ENCODE peak calls at places on chromosome 20, in five cellular contexts. D, E, B, Y and I are unnamed samples.

GRCh38 chr20:4060054-4060795 is 44.9 kb upstream of the RNF24 start:
- DNase-seq in Y (peak; percentile 75), D (no peak), B (no peak), E (no peak), I (no peak)

GRCh38 chr20:10322073-10323012 is 103.7 kb downstream of the SNAP25 start:
- DNase-seq in B (no peak), Y (no peak), E (no peak), D (no peak), I (no peak)

GRCh38 chr20:16599257-16599656 is 26.0 kb upstream of the KIF16B start:
- DNase-seq in Y (no peak), D (no peak), E (no peak), B (peak; percentile 4), I (no peak)

GRCh38 chr20:53609501-53610445 is 16.1 kb upstream of the ZNF217 start:
- DNase-seq in B (peak; percentile 62), D (no peak), E (peak; percentile 67), Y (peak; percentile 26), I (peak; percentile 58)

GRCh38 chr20:57335392-57335791 is 5.8 kb downstream of the SPO11 start:
- DNase-seq in B (no peak), E (no peak), Y (no peak), D (no peak), I (no peak)

GRCh38 chr20:46004813-46005505 is 3.7 kb upstream of the MMP9 start:
- DNase-seq in D (no peak), E (no peak), B (no peak), Y (peak; percentile 57), I (no peak)

GRCh38 chr20:53949319-53949839 is 121.0 kb downstream of the BCAS1 start:
- DNase-seq in Y (peak; percentile 61), D (no peak), B (peak; percentile 62), E (peak; percentile 69), I (peak; percentile 60)

GRCh38 chr20:10368702-10369041 is 65.3 kb downstream of the MKKS start:
- DNase-seq in Y (no peak), B (no peak), D (no peak), E (no peak), I (no peak)

GRCh38 chr20:41217422-41217821 is 80.1 kb downstream of the PLCG1 start:
- DNase-seq in D (no peak), E (no peak), B (no peak), Y (no peak), I (no peak)

GRCh38 chr20:36848078-36848660 is 27.8 kb upstream of the TLDC2 start:
- DNase-seq in D (no peak), Y (peak; percentile 73), E (no peak), B (no peak), I (no peak)

GRCh38 chr20:35004051-35004725 is 48.5 kb downstream of the MYH7B start:
- DNase-seq in D (no peak), E (no peak), Y (peak; percentile 15), B (no peak), I (no peak)

GRCh38 chr20:79565-79964 is 7.9 kb upstream of the DEFB125 start:
- DNase-seq in B (no peak), D (no peak), Y (no peak), E (no peak), I (no peak)

GRCh38 chr20:53903652-53903987 is 166.8 kb downstream of the BCAS1 start:
- DNase-seq in D (no peak), B (no peak), Y (no peak), E (no peak), I (no peak)

GRCh38 chr20:11090751-11091150 is 417.0 kb upstream of the JAG1 start:
- DNase-seq in Y (no peak), B (no peak), D (no peak), E (no peak), I (no peak)

GRCh38 chr20:13142143-13142542 is 78.9 kb upstream of the ISM1 start:
- DNase-seq in B (no peak), E (no peak), D (no peak), Y (no peak), I (no peak)

GRCh38 chr20:63183422-63184146 is 32.3 kb downstream of the YTHDF1 start:
- DNase-seq in B (peak; percentile 59), Y (no peak), D (peak; percentile 84), E (peak; percentile 44), I (no peak)

GRCh38 chr20:6426287-6426891 is 303.6 kb upstream of the FERMT1 start:
- DNase-seq in B (no peak), Y (no peak), E (no peak), D (no peak), I (no peak)

GRCh38 chr20:51636123-51636522 is 93.6 kb upstream of the NFATC2 start:
- DNase-seq in E (peak; percentile 27), B (peak; percentile 30), Y (no peak), D (no peak), I (peak; percentile 27)

GRCh38 chr20:35702051-35702823 is 3.0 kb downstream of the ROMO1 start:
- DNase-seq in B (no peak), D (no peak), Y (no peak), E (no peak), I (no peak)

GRCh38 chr20:38728911-38729642 is 4.8 kb downstream of the SLC32A1 start:
- DNase-seq in B (no peak), E (no peak), D (no peak), Y (no peak), I (no peak)

GRCh38 chr20:24547967-24548366 is 78.5 kb downstream of the SYNDIG1 start:
- DNase-seq in D (no peak), B (no peak), E (no peak), Y (no peak), I (no peak)

GRCh38 chr20:6104493-6105188 is 18.2 kb downstream of the FERMT1 start:
- DNase-seq in B (no peak), Y (no peak), D (no peak), E (no peak), I (no peak)

GRCh38 chr20:4613718-4614620 is 107.7 kb upstream of the PRND start:
- DNase-seq in Y (peak; percentile 48), D (no peak), B (peak; percentile 59), E (peak; percentile 78), I (peak; percentile 55)

GRCh38 chr20:9685011-9685410 is 153.9 kb downstream of the PAK5 start:
- DNase-seq in D (no peak), E (no peak), B (no peak), Y (no peak), I (no peak)

GRCh38 chr20:41983159-41983558 is 365.0 kb upstream of the CHD6 start:
- DNase-seq in B (no peak), D (no peak), E (no peak), Y (no peak), I (no peak)

GRCh38 chr20:25739615-25740320 is 43.1 kb upstream of the ZNF337 start:
- DNase-seq in B (no peak), D (no peak), E (no peak), Y (no peak), I (no peak)

GRCh38 chr20:59402697-59403096 is 102.3 kb downstream of the EDN3 start:
- DNase-seq in B (no peak), E (no peak), D (no peak), Y (no peak), I (no peak)

GRCh38 chr20:6495907-6496306 is 271.6 kb upstream of the BMP2 start:
- DNase-seq in E (no peak), D (no peak), B (no peak), Y (no peak), I (no peak)

GRCh38 chr20:50348118-50348517 is 157.5 kb downstream of the CEBPB start:
- DNase-seq in B (no peak), Y (peak; percentile 55), D (no peak), E (no peak), I (no peak)

GRCh38 chr20:39146394-39146793 is 184.2 kb downstream of the DHX35 start:
- DNase-seq in D (no peak), E (no peak), B (no peak), Y (no peak), I (no peak)

GRCh38 chr20:16459019-16459700 is 114.1 kb downstream of the KIF16B start:
- DNase-seq in E (no peak), B (no peak), Y (no peak), D (no peak), I (no peak)

GRCh38 chr20:23434521-23435313 is 4.8 kb upstream of the CSTL1 start:
- DNase-seq in B (no peak), E (no peak), Y (no peak), D (no peak), I (no peak)

GRCh38 chr20:3681931-3682820 is at the start of gene ADAM33:
- DNase-seq in E (no peak), Y (peak; percentile 47), B (no peak), D (no peak), I (no peak)